ENCODE peak calls at places on chromosomes 6 and 20, in five cellular contexts. One of them, this sample, is unnamed.

GRCh38 chr6:108946695-108947094 is 98.5 kb downstream of the ARMC2 start:
- DNase-seq in MM.1S: no peak
- DNase-seq in Caco-2: no peak
- DNase-seq in testis: peak; percentile 66
- DNase-seq in cardiac muscle cell: no peak
- DNase-seq in this sample: no peak

GRCh38 chr6:13418838-13419237 is 68.6 kb downstream of the GFOD1 start:
- DNase-seq in MM.1S: no peak
- DNase-seq in Caco-2: no peak
- DNase-seq in testis: no peak
- DNase-seq in cardiac muscle cell: no peak
- DNase-seq in this sample: no peak

GRCh38 chr6:6885521-6886088 is 222.2 kb upstream of the RREB1 start:
- DNase-seq in MM.1S: no peak
- DNase-seq in Caco-2: no peak
- DNase-seq in testis: peak; percentile 38
- DNase-seq in cardiac muscle cell: no peak
- DNase-seq in this sample: no peak

GRCh38 chr6:151675746-151676459 is 131.6 kb upstream of the ESR1 start:
- DNase-seq in MM.1S: peak; percentile 49
- DNase-seq in Caco-2: peak; percentile 69
- DNase-seq in testis: peak; percentile 58
- DNase-seq in cardiac muscle cell: peak; percentile 69
- DNase-seq in this sample: peak; percentile 30

GRCh38 chr6:37280162-37280895 is 22.4 kb upstream of the TMEM217 start:
- DNase-seq in MM.1S: no peak
- DNase-seq in Caco-2: no peak
- DNase-seq in testis: no peak
- DNase-seq in cardiac muscle cell: no peak
- DNase-seq in this sample: no peak

GRCh38 chr6:4348462-4349112 is 213.2 kb upstream of the ECI2 start:
- DNase-seq in MM.1S: no peak
- DNase-seq in Caco-2: no peak
- DNase-seq in testis: no peak
- DNase-seq in cardiac muscle cell: no peak
- DNase-seq in this sample: no peak

GRCh38 chr20:35743693-35744491 is 1.8 kb upstream of the RBM39 start:
- DNase-seq in MM.1S: peak; percentile 54
- DNase-seq in Caco-2: no peak
- DNase-seq in testis: no peak
- DNase-seq in cardiac muscle cell: no peak
- DNase-seq in this sample: no peak

GRCh38 chr6:50185006-50185405 is 135.3 kb upstream of the DEFB112 start:
- DNase-seq in MM.1S: no peak
- DNase-seq in Caco-2: peak; percentile 4
- DNase-seq in testis: no peak
- DNase-seq in cardiac muscle cell: peak; percentile 49
- DNase-seq in this sample: peak; percentile 4

GRCh38 chr6:140320081-140320798 is 945.8 kb upstream of the CITED2 start:
- DNase-seq in MM.1S: no peak
- DNase-seq in Caco-2: no peak
- DNase-seq in testis: no peak
- DNase-seq in cardiac muscle cell: no peak
- DNase-seq in this sample: no peak

GRCh38 chr6:35972471-35972985 is 51.6 kb upstream of the SRPK1 start:
- DNase-seq in MM.1S: no peak
- DNase-seq in Caco-2: peak; percentile 62
- DNase-seq in testis: peak; percentile 36
- DNase-seq in cardiac muscle cell: peak; percentile 39
- DNase-seq in this sample: peak; percentile 25

GRCh38 chr20:63005240-63005861 is 1.4 kb downstream of the BHLHE23 start:
- DNase-seq in MM.1S: no peak
- DNase-seq in Caco-2: no peak
- DNase-seq in testis: no peak
- DNase-seq in cardiac muscle cell: no peak
- DNase-seq in this sample: no peak

GRCh38 chr6:11196511-11197174 is 35.8 kb downstream of the NEDD9 start:
- DNase-seq in MM.1S: no peak
- DNase-seq in Caco-2: no peak
- DNase-seq in testis: no peak
- DNase-seq in cardiac muscle cell: no peak
- DNase-seq in this sample: no peak

GRCh38 chr6:163324928-163325784 is 89.4 kb upstream of the QKI start:
- DNase-seq in MM.1S: no peak
- DNase-seq in Caco-2: peak; percentile 50
- DNase-seq in testis: no peak
- DNase-seq in cardiac muscle cell: no peak
- DNase-seq in this sample: no peak

GRCh38 chr6:41642090-41642959 is 4.1 kb downstream of the MDFI start:
- DNase-seq in MM.1S: no peak
- DNase-seq in Caco-2: no peak
- DNase-seq in testis: no peak
- DNase-seq in cardiac muscle cell: no peak
- DNase-seq in this sample: no peak

GRCh38 chr6:2688416-2689064 is 62.2 kb downstream of the MYLK4 start:
- DNase-seq in MM.1S: no peak
- DNase-seq in Caco-2: no peak
- DNase-seq in testis: no peak
- DNase-seq in cardiac muscle cell: no peak
- DNase-seq in this sample: no peak

GRCh38 chr6:37202788-37203491 is 33.0 kb downstream of the PIM1 start:
- DNase-seq in MM.1S: no peak
- DNase-seq in Caco-2: no peak
- DNase-seq in testis: no peak
- DNase-seq in cardiac muscle cell: no peak
- DNase-seq in this sample: no peak

GRCh38 chr6:45835725-45836437 is 179.8 kb downstream of the CLIC5 start:
- DNase-seq in MM.1S: no peak
- DNase-seq in Caco-2: no peak
- DNase-seq in testis: no peak
- DNase-seq in cardiac muscle cell: peak; percentile 39
- DNase-seq in this sample: no peak

GRCh38 chr6:223763-224162 is 68.5 kb upstream of the DUSP22 start:
- DNase-seq in MM.1S: no peak
- DNase-seq in Caco-2: no peak
- DNase-seq in testis: no peak
- DNase-seq in cardiac muscle cell: no peak
- DNase-seq in this sample: no peak

GRCh38 chr20:45933231-45934045 is 1.0 kb upstream of the PCIF1 start:
- DNase-seq in MM.1S: peak; percentile 76
- DNase-seq in Caco-2: peak; percentile 93
- DNase-seq in testis: peak; percentile 84
- DNase-seq in cardiac muscle cell: peak; percentile 79
- DNase-seq in this sample: peak; percentile 86

GRCh38 chr6:12354499-12354898 is 64.3 kb downstream of the EDN1 start:
- DNase-seq in MM.1S: no peak
- DNase-seq in Caco-2: no peak
- DNase-seq in testis: no peak
- DNase-seq in cardiac muscle cell: no peak
- DNase-seq in this sample: no peak

GRCh38 chr6:155528982-155529453 is 73.4 kb upstream of the NOX3 start:
- DNase-seq in MM.1S: no peak
- DNase-seq in Caco-2: no peak
- DNase-seq in testis: no peak
- DNase-seq in cardiac muscle cell: no peak
- DNase-seq in this sample: no peak

GRCh38 chr6:112470396-112470795 is 123.3 kb downstream of the RFPL4B start:
- DNase-seq in MM.1S: no peak
- DNase-seq in Caco-2: no peak
- DNase-seq in testis: no peak
- DNase-seq in cardiac muscle cell: no peak
- DNase-seq in this sample: no peak

DNA sequence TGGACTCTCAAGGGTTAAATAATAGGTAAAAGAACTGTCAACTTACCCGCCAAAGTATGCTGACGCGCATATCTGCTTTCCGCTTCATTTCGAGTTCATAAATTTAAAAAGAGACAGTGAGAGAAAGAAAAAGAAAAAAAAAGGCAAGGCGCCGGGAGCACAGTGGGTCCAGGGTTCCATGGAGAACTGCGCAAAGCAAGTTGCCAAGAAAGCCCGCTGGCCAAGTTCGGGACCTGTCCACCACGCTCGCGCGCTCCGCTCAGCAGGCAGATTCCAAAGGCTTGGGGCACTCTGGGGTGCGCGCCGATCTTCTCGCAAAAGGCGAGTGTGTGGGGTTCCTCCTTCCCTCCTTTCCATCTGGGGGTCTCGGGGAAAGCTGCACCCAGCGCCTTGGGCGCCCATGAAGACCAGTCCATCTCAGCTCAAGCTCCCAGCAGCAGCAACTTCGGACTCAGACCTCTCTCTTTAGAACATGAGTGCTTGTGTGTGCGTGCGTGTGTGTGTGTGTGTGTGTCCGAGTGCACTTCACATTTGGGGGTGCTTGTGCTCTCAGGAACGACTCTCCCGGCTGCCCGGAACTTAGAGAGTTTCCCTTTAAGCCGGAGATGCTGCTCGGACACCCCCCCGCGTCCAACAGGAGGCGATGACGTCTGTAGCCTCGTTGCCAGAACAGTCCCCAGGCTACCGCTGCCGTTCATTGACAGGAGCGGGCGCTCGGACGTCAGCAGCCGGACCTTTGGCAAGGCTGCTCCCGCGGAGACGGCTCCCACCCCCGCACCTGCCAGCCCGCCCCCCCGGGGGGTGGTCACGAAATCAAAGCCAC is 180.0 kb downstream of the TBXT start:
- DNase-seq in MM.1S: peak; percentile 6
- DNase-seq in Caco-2: peak; percentile 21
- DNase-seq in testis: peak; percentile 93
- DNase-seq in cardiac muscle cell: peak; percentile 71
- DNase-seq in this sample: peak; percentile 64
- H3K4me3 ChIP-seq in MM.1S: peak overlapping the region; percentile 37
- H3K4me3 ChIP-seq in Caco-2: no peak overlapping the region
- H3K4me3 ChIP-seq in testis: peak overlapping the region; percentile 12
- H3K4me3 ChIP-seq in cardiac muscle cell: peak overlapping the region; percentile 49
- H3K4me3 ChIP-seq in this sample: peak overlapping the region; percentile 70

DNA sequence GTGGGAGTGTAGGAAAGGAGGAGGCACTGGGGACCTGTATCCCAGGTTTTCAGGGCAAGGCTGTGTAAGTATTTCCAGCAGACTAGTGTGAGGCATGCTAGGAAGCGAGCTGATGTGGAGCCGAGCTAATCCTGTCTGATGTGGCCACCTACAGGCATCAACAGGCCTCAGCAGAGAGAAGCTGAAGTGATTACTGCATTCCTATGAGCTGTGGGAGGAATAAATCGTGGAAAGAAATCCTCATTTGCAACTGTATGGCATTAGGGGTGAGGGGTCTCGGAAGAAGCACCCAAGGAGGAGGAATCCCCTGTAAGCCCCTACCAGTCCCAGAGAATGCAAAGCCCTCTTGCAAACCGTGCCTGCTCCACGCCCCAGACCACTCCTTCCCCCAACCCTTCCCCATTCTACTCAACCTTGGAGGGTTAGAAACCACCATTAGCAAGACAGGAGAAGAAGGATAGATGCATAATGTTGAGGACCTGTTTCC is 41.6 kb downstream of the C6orf15 start:
- DNase-seq in MM.1S: no peak
- DNase-seq in Caco-2: peak; percentile 62
- DNase-seq in testis: peak; percentile 85
- DNase-seq in cardiac muscle cell: peak; percentile 85
- DNase-seq in this sample: peak; percentile 30
- TF ChIP-seq CTCF in MM.1S: peak; percentile 28
- TF ChIP-seq CTCF in Caco-2: peak; percentile 62
- TF ChIP-seq CTCF in testis: no peak
- TF ChIP-seq CTCF in cardiac muscle cell: peak; percentile 78
- TF ChIP-seq CTCF in this sample: peak; percentile 46

DNA sequence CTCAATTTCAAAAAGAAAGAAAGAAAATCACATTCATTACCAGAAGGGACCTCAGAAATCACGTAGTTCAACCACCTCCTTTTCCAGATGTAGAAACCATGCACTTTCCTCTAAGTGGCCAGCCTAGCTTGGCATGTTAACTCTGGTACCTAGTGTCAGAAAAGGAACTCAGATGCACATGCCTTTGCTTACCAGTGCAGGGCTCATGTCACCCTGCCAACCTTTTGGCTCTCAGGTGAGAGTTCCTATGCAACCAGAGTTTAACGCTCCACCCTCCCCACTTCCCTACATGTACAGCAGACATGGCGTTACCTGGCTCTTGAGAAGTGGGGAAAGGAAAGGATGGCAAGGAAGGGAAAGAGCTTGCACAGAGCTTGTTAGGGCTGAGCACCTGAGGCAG is 16.3 kb upstream of the IL17F start:
- DNase-seq in MM.1S: no peak
- DNase-seq in Caco-2: no peak
- DNase-seq in testis: no peak
- DNase-seq in cardiac muscle cell: no peak
- DNase-seq in this sample: no peak
- H3K4me3 ChIP-seq in MM.1S: no peak overlapping the region
- H3K4me3 ChIP-seq in Caco-2: no peak overlapping the region
- H3K4me3 ChIP-seq in testis: no peak overlapping the region
- H3K4me3 ChIP-seq in cardiac muscle cell: no peak overlapping the region
- H3K4me3 ChIP-seq in this sample: no peak overlapping the region

GRCh38 chr6:56764081-56764566 is 121.4 kb upstream of the DST start:
- DNase-seq in MM.1S: peak; percentile 61
- DNase-seq in Caco-2: peak; percentile 60
- DNase-seq in testis: no peak
- DNase-seq in cardiac muscle cell: no peak
- DNase-seq in this sample: peak; percentile 20
- TF ChIP-seq CTCF in MM.1S: peak; percentile 54
- TF ChIP-seq CTCF in Caco-2: peak; percentile 50
- TF ChIP-seq CTCF in testis: no peak
- TF ChIP-seq CTCF in cardiac muscle cell: peak; percentile 46
- TF ChIP-seq CTCF in this sample: peak; percentile 53

GRCh38 chr6:137870744-137871247 is 3.7 kb downstream of the TNFAIP3 start:
- DNase-seq in MM.1S: peak; percentile 72
- DNase-seq in Caco-2: no peak
- DNase-seq in testis: no peak
- DNase-seq in cardiac muscle cell: no peak
- DNase-seq in this sample: no peak

GRCh38 chr6:137870286-137870685 is 3.2 kb downstream of the TNFAIP3 start:
- DNase-seq in MM.1S: no peak
- DNase-seq in Caco-2: no peak
- DNase-seq in testis: no peak
- DNase-seq in cardiac muscle cell: no peak
- DNase-seq in this sample: no peak

GRCh38 chr6:137868721-137869631 is 1.9 kb downstream of the TNFAIP3 start:
- DNase-seq in MM.1S: no peak
- DNase-seq in Caco-2: no peak
- DNase-seq in testis: no peak
- DNase-seq in cardiac muscle cell: no peak
- DNase-seq in this sample: no peak

GRCh38 chr6:137871299-137871698 is 4.2 kb downstream of the TNFAIP3 start:
- DNase-seq in MM.1S: no peak
- DNase-seq in Caco-2: no peak
- DNase-seq in testis: no peak
- DNase-seq in cardiac muscle cell: no peak
- DNase-seq in this sample: no peak

DNA sequence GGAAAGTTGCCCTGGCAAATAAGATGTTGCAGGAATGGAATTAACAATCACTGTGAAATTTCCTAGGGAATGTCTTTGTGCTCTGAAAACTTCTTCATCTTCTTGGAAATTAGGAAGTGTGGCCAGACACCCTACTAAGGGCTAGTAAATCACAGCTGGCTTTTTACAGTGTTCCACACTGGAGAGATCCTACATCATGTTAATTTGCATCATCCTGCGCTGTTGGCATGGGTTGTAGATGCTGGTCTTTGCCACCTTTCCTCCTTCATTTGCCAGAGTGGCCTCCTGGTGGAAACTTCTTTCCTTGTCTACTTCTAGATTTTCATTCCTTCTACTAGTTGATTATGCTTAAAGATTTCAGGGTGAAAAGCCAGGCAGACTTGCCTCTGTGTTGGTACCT is 2.7 kb downstream of the TNFAIP3 start:
- DNase-seq in MM.1S: no peak
- DNase-seq in Caco-2: no peak
- DNase-seq in testis: no peak
- DNase-seq in cardiac muscle cell: no peak
- DNase-seq in this sample: no peak
- H3K4me3 ChIP-seq in MM.1S: peak overlapping the region; percentile 88
- H3K4me3 ChIP-seq in Caco-2: no peak overlapping the region
- H3K4me3 ChIP-seq in testis: no peak overlapping the region
- H3K4me3 ChIP-seq in cardiac muscle cell: no peak overlapping the region
- H3K4me3 ChIP-seq in this sample: no peak overlapping the region